ENCODE peak calls at places on chromosomes 2 and 18, in eight cellular contexts. M is activated B cell treated with CpG ODN at 0.5 μM for 24 hours, D is cardiac muscle cell, L is stomach, F is HFF-Myc, Z is lower lobe of right lung, B is AG04450, U is heart left ventricle. P is an unnamed sample.
A peak's percentile ranks its signal among the peaks of the same experiment; 100 is the strongest.

GRCh38 chr2:104102615-104103014 is 751.3 kb upstream of the POU3F3 start:
- DNase-seq in D (no peak), U (no peak), L (no peak), F (no peak), Z (no peak), M (no peak), B (no peak), P (no peak)

GRCh38 chr2:45812039-45812500 is 160.6 kb downstream of the PRKCE start:
- DNase-seq in U (no peak), F (peak; percentile 74), M (no peak), B (no peak), L (no peak), Z (no peak), D (no peak), P (peak; percentile 36)

GRCh38 chr2:201882353-201883095 is 76.2 kb downstream of the CDK15 start:
- DNase-seq in M (no peak), F (no peak), Z (no peak), D (no peak), L (no peak), B (no peak), U (peak; percentile 28), P (peak; percentile 61)

GRCh38 chr2:127197475-127198385 is 22.4 kb downstream of the CYP27C1 start:
- DNase-seq in F (no peak), L (peak; percentile 69), U (no peak), Z (peak; percentile 71), M (no peak), B (no peak), D (peak; percentile 84), P (peak; percentile 36)

GRCh38 chr2:219611866-219612604 is 14.4 kb downstream of the STK11IP start:
- DNase-seq in Z (no peak), F (no peak), D (no peak), L (no peak), M (no peak), U (no peak), B (no peak), P (no peak)

GRCh38 chr2:25306767-25307368 is 34.9 kb downstream of the DNMT3A start:
- DNase-seq in D (no peak), L (no peak), F (no peak), M (no peak), U (no peak), Z (no peak), B (no peak), P (no peak)

GRCh38 chr2:207066784-207067460 is 98.8 kb downstream of the KLF7 start:
- DNase-seq in L (no peak), U (no peak), F (no peak), D (no peak), Z (no peak), B (no peak), M (no peak), P (no peak)

GRCh38 chr2:14363976-14364375 is 268.5 kb upstream of the LRATD1 start:
- DNase-seq in U (no peak), B (no peak), F (no peak), M (no peak), D (no peak), Z (no peak), L (no peak), P (no peak)

GRCh38 chr2:25401307-25402021 is 59.7 kb upstream of the DNMT3A start:
- DNase-seq in B (no peak), M (no peak), D (no peak), U (no peak), Z (no peak), L (no peak), F (no peak), P (no peak)

GRCh38 chr2:238240761-238241711 is 1.2 kb upstream of the HES6 start:
- DNase-seq in F (no peak), Z (peak; percentile 78), M (peak; percentile 28), L (peak; percentile 87), D (peak; percentile 86), U (peak; percentile 61), B (no peak), P (no peak)

GRCh38 chr2:181231151-181231550 is 226.0 kb upstream of the ITGA4 start:
- DNase-seq in F (no peak), M (no peak), D (no peak), U (no peak), L (no peak), Z (no peak), B (no peak), P (no peak)

GRCh38 chr18:30903566-30903965 is 139.0 kb downstream of the DSC3 start:
- DNase-seq in M (no peak), D (no peak), L (no peak), U (no peak), B (no peak), F (no peak), Z (no peak), P (no peak)

GRCh38 chr2:58146707-58147106 is 94.4 kb downstream of the FANCL start:
- DNase-seq in Z (no peak), U (no peak), B (no peak), L (no peak), F (no peak), D (no peak), M (no peak), P (peak; percentile 12)

GRCh38 chr2:1692342-1692741 is 52.0 kb downstream of the PXDN start:
- DNase-seq in B (no peak), Z (no peak), M (no peak), U (no peak), D (no peak), F (no peak), L (peak; percentile 4), P (no peak)

GRCh38 chr2:100293341-100294161 is 28.8 kb downstream of the LONRF2 start:
- DNase-seq in F (no peak), D (no peak), Z (no peak), L (no peak), M (no peak), B (no peak), U (no peak), P (no peak)

GRCh38 chr2:100291152-100291970 is 30.9 kb downstream of the LONRF2 start:
- DNase-seq in M (no peak), F (peak; percentile 96), D (peak; percentile 25), Z (peak; percentile 84), U (no peak), B (peak; percentile 92), L (peak; percentile 62), P (peak; percentile 96)

GRCh38 chr2:100294162-100294497 is 28.2 kb downstream of the LONRF2 start:
- DNase-seq in D (no peak), M (no peak), U (no peak), Z (no peak), F (no peak), L (no peak), B (no peak), P (no peak)

GRCh38 chr2:100290718-100291151 is 31.6 kb downstream of the LONRF2 start:
- DNase-seq in D (no peak), U (no peak), B (no peak), L (no peak), M (no peak), Z (no peak), F (no peak), P (no peak)

GRCh38 chr2:100292022-100292580 is 30.2 kb downstream of the LONRF2 start:
- DNase-seq in D (peak; percentile 26), F (peak; percentile 81), B (peak; percentile 83), U (no peak), L (peak; percentile 37), M (no peak), Z (peak; percentile 72), P (peak; percentile 96)
- TF ChIP-seq CTCF in D (peak; percentile 13), F (no peak), B (peak; percentile 21), U (no peak), L (no peak), M (no peak), Z (no peak), P (peak; percentile 30)

GRCh38 chr18:68172842-68173549 is 541.9 kb downstream of the TMX3 start:
- DNase-seq in D (peak; percentile 8), M (no peak), F (no peak), Z (no peak), B (no peak), U (no peak), L (no peak), P (no peak)
- TF ChIP-seq CTCF in D (no peak), M (no peak), F (peak; percentile 5), Z (no peak), B (no peak), U (no peak), L (no peak), P (no peak)

DNA sequence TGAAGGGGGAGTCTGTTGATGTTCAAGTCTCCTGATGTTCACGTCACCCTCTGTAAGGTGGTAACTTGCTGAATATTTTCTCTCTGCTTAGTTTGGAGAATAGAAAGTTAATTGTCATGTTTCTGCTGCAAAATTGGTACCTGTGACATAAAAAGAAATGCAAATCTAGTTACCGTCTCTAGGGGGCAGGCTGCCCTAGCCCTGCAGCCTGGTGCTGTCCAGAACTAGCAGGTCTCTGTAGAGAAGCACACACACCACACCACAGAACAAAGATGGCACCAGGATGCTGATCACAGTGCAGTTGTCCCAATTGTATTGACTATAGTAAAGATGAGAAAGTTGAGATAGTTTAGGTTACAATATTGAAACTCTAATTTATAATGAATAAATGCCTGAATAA is 47.0 kb downstream of the SLC9A4 start:
- DNase-seq in Z (no peak), U (no peak), B (no peak), D (peak; percentile 51), F (no peak), L (peak; percentile 47), M (no peak), P (no peak)
- TF ChIP-seq CTCF in Z (peak; percentile 51), U (peak; percentile 72), B (peak; percentile 59), D (peak; percentile 55), F (peak; percentile 76), L (peak; percentile 22), M (no peak), P (peak; percentile 72)

GRCh38 chr18:22844643-22845042 is 88.5 kb upstream of the RBBP8 start:
- DNase-seq in D (no peak), Z (no peak), L (no peak), B (no peak), F (no peak), U (no peak), M (no peak), P (no peak)

GRCh38 chr18:22847867-22848451 is 85.2 kb upstream of the RBBP8 start:
- DNase-seq in F (no peak), B (no peak), M (no peak), Z (no peak), L (no peak), D (no peak), U (no peak), P (no peak)

GRCh38 chr18:22847392-22847791 is 85.7 kb upstream of the RBBP8 start:
- DNase-seq in Z (no peak), B (no peak), F (no peak), L (no peak), M (no peak), U (no peak), D (no peak), P (no peak)

GRCh38 chr18:22846697-22847096 is 86.4 kb upstream of the RBBP8 start:
- DNase-seq in Z (no peak), M (no peak), L (no peak), B (no peak), U (no peak), F (no peak), D (no peak), P (no peak)

DNA sequence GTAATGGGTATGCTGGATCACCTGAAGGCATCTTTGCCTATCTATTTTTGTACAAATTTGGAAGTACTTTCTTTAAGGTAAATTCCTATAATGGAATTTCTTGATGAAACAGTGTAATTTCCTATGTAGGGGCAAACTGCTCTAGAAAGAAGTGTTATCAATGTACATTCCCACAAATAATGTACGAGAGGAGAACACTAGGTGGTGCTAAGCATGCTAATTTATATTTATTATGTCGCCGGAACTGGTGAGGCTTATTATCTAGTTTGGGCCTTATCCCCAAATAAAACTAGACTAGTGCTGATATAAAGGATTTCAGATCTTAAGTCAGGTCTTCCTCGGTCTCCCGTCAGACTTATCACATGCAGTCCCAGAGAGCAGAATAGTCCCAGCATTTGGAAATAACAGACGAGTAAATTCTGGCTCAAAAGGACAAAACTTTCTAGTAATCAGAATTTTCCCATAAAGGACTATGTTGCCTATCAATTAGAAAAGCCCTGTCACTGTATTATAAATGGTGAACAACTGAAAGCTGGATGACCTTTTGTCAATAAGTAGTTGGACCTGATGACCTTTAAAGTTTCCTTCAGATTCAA is 86.9 kb upstream of the RBBP8 start:
- DNase-seq in D (peak; percentile 45), U (no peak), F (no peak), Z (no peak), M (no peak), B (no peak), L (no peak), P (no peak)
- TF ChIP-seq CTCF in D (peak; percentile 59), U (peak; percentile 40), F (peak; percentile 28), Z (no peak), M (no peak), B (peak; percentile 64), L (peak; percentile 9), P (peak; percentile 72)

P was measured in HFFc6.